ENCODE peak calls at places on chromosomes 4 and X, in four cellular contexts. O is CD8-positive, alpha-beta T cell; Z is MM.1S; L is uterus. V is an unnamed sample.

GRCh38 chrX:40845331-40845911 is 110.1 kb upstream of the MED14 start:
- DNase-seq in L (peak), O (no peak), Z (no peak), V (no peak)

GRCh38 chr4:14269824-14270223 is 642.3 kb upstream of the BOD1L1 start:
- DNase-seq in L (no peak), Z (peak), O (no peak), V (no peak)

GRCh38 chr4:77465271-77465670 is 140.3 kb upstream of the CXCL13 start:
- DNase-seq in O (no peak), L (no peak), Z (no peak), V (no peak)

GRCh38 chrX:44162964-44163475 is 180.5 kb downstream of the EFHC2 start:
- DNase-seq in Z (no peak), L (no peak), O (no peak), V (no peak)

GRCh38 chrX:18377802-18378201 is 23.3 kb upstream of the SCML2 start:
- DNase-seq in O (no peak), Z (peak), L (no peak), V (no peak)

GRCh38 chr4:185096032-185096653 is 46.9 kb upstream of the SLC25A4 start:
- DNase-seq in L (peak), Z (peak), O (no peak), V (no peak)

GRCh38 chr4:123304151-123305021 is 92.2 kb upstream of the SPRY1 start:
- DNase-seq in O (no peak), Z (no peak), L (no peak), V (no peak)

GRCh38 chrX:120446503-120446902 is 22.6 kb downstream of the LAMP2 start:
- DNase-seq in L (no peak), O (no peak), Z (no peak), V (no peak)

GRCh38 chr4:125322363-125322730 is 7.6 kb downstream of the FAT4 start:
- DNase-seq in O (no peak), L (no peak), Z (no peak), V (no peak)

GRCh38 chr4:73446336-73446938 is 10.4 kb downstream of the AFP start:
- DNase-seq in Z (peak), L (no peak), O (no peak), V (no peak)

GRCh38 chrX:118216086-118216485 is 99.5 kb upstream of the KLHL13 start:
- DNase-seq in O (no peak), Z (no peak), L (no peak), V (no peak)

GRCh38 chrX:150198776-150199175 is 164.3 kb upstream of the MAMLD1 start:
- DNase-seq in O (no peak), Z (no peak), L (no peak), V (no peak)

GRCh38 chr4:122765702-122766352 is 33.3 kb downstream of the BBS12 start:
- DNase-seq in O (no peak), Z (no peak), L (no peak), V (no peak)

GRCh38 chr4:100736651-100737450 is 219.0 kb upstream of the EMCN start:
- DNase-seq in Z (peak), O (no peak), L (peak), V (no peak)

GRCh38 chr4:77481856-77482255 is 123.8 kb upstream of the CXCL13 start:
- DNase-seq in O (no peak), L (no peak), Z (no peak), V (no peak)

GRCh38 chr4:123418486-123418931 is 21.9 kb downstream of the SPRY1 start:
- DNase-seq in O (no peak), L (no peak), Z (peak), V (no peak)

GRCh38 chr4:94871644-94872305 is 114.0 kb downstream of the BMPR1B start:
- DNase-seq in L (no peak), Z (no peak), O (no peak), V (no peak)

GRCh38 chr4:112330921-112331320 is 33.8 kb downstream of the ALPK1 start:
- DNase-seq in O (no peak), L (no peak), Z (no peak), V (no peak)

GRCh38 chr4:112332398-112332797 is 35.2 kb downstream of the ALPK1 start:
- DNase-seq in O (no peak), L (no peak), Z (no peak), V (no peak)

GRCh38 chr4:112329672-112330372 is 32.7 kb downstream of the ALPK1 start:
- DNase-seq in L (no peak), O (no peak), Z (no peak), V (no peak)

GRCh38 chr4:112325522-112325921 is 28.4 kb downstream of the ALPK1 start:
- DNase-seq in O (no peak), L (no peak), Z (no peak), V (no peak)

GRCh38 chr4:112327950-112328349 is 30.8 kb downstream of the ALPK1 start:
- DNase-seq in Z (peak), O (no peak), L (no peak), V (no peak)
- TF ChIP-seq CTCF in Z (peak), O (peak), L (peak), V (peak)

GRCh38 chrX:82218361-82218760 is 1016.5 kb downstream of the SH3BGRL start:
- DNase-seq in O (no peak), L (no peak), Z (peak), V (no peak)
- TF ChIP-seq CTCF in O (no peak), L (peak), Z (peak), V (no peak)

GRCh38 chrX:153649178-153649914 is 2.3 kb downstream of the DUSP9 start:
- DNase-seq in L (peak), Z (peak), O (no peak), V (no peak)
- TF ChIP-seq CTCF in L (no peak), Z (peak), O (peak), V (no peak)

GRCh38 chrX:57453901-57454300 is 137.9 kb upstream of the ZXDB start:
- DNase-seq in L (no peak), Z (peak), O (peak), V (no peak)
- TF ChIP-seq CTCF in L (no peak), Z (peak), O (no peak), V (no peak)

DNA sequence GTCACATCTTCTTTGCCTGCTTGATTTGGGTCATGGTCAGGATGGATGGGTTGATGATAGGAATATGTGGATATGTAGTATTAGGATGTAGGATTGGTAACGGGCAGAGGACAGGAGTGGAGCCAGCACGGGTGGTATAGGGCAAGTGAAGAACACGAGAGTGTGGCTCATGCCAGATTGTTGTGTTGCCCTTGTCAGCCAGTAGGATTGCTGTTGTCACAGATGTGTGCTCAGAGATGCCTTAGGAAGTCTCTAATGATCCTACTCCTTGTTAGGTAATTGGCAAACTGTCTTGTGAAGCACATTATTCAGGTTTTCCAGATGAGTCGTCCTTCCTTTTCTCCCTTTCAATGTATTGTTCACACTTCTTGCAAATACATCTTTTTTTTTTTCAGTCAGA is 5.5 kb downstream of the ATP10D start:
- DNase-seq in L (no peak), O (no peak), Z (peak), V (no peak)
- TF ChIP-seq CTCF in L (peak), O (peak), Z (peak), V (peak)